ENCODE peak calls at places on chromosome 16, in nine cellular contexts. O is erythroblast; A is cardiac muscle cell; D is stimulated activated CD8-positive, alpha-beta memory T cell treated with anti-CD3 and anti-CD28 coated beads, Interleukin-2, amount 100 ng/mL, for 1 hour; R is activated naive CD8-positive, alpha-beta T cell treated with anti-CD3 and anti-CD28 coated beads for 36 hours; L is right cardiac atrium; H is RCC 7860; U is GM06990; X is stimulated activated CD4-positive, alpha-beta T cell treated with anti-CD3 and anti-CD28 coated beads, Interleukin-1b, Interleukin-23, amount 100 ng/mL, for 24 hours. G is an unnamed sample.

GRCh38 chr16:50282010-50282538 is 15.7 kb downstream of the ADCY7 start:
- DNase-seq in O (peak; percentile 49), A (peak; percentile 90), D (peak; percentile 50), R (peak; percentile 61), L (peak; percentile 90), H (no peak), U (peak; percentile 87), X (no peak), G (no peak)

GRCh38 chr16:23424292-23424958 is 28.6 kb downstream of the COG7 start:
- DNase-seq in O (no peak), A (no peak), D (no peak), R (no peak), L (no peak), H (no peak), U (no peak), X (no peak), G (no peak)

GRCh38 chr16:10609410-10609774 is 29.0 kb upstream of the EMP2 start:
- DNase-seq in O (no peak), A (peak; percentile 69), D (no peak), R (no peak), L (no peak), H (no peak), U (no peak), X (no peak), G (no peak)

GRCh38 chr16:530111-530817 is 2.8 kb downstream of the CAPN15 start:
- DNase-seq in O (no peak), A (no peak), D (no peak), R (no peak), L (no peak), H (no peak), U (no peak), X (no peak), G (no peak)

GRCh38 chr16:2026461-2027023 is at the start of gene NHERF2:
- DNase-seq in O (peak; percentile 35), A (peak; percentile 31), D (no peak), R (no peak), L (peak; percentile 83), H (no peak), U (peak; percentile 15), X (no peak), G (peak; percentile 83)

GRCh38 chr16:66400503-66401380 is 26.4 kb upstream of the BEAN1 start:
- DNase-seq in O (no peak), A (no peak), D (no peak), R (no peak), L (no peak), H (no peak), U (no peak), X (no peak), G (no peak)

GRCh38 chr16:85759631-85760419 is 8.9 kb upstream of the C16orf74 start:
- DNase-seq in O (peak; percentile 56), A (no peak), D (no peak), R (no peak), L (no peak), H (no peak), U (peak; percentile 54), X (no peak), G (peak; percentile 84)

GRCh38 chr16:67516296-67517177 is 12.1 kb upstream of the RIPOR1 start:
- DNase-seq in O (no peak), A (peak; percentile 50), D (no peak), R (no peak), L (no peak), H (peak; percentile 85), U (no peak), X (no peak), G (no peak)

GRCh38 chr16:57270221-57271062 is 14.0 kb downstream of the PLLP start:
- DNase-seq in O (no peak), A (no peak), D (no peak), R (no peak), L (no peak), H (no peak), U (no peak), X (no peak), G (peak; percentile 18)

GRCh38 chr16:49488336-49488735 is 114.7 kb downstream of the C16orf78 start:
- DNase-seq in O (no peak), A (no peak), D (no peak), R (no peak), L (no peak), H (no peak), U (no peak), X (no peak), G (no peak)

GRCh38 chr16:77574867-77575619 is 140.2 kb upstream of the ADAMTS18 start:
- DNase-seq in O (no peak), A (peak; percentile 71), D (no peak), R (no peak), L (peak; percentile 76), H (no peak), U (no peak), X (no peak), G (no peak)

GRCh38 chr16:86222965-86223551 is 287.3 kb upstream of the FOXF1 start:
- DNase-seq in O (no peak), A (peak; percentile 78), D (no peak), R (no peak), L (no peak), H (no peak), U (no peak), X (no peak), G (no peak)

GRCh38 chr16:28217326-28217725 is 5.6 kb upstream of the XPO6 start:
- DNase-seq in O (no peak), A (no peak), D (no peak), R (no peak), L (no peak), H (no peak), U (no peak), X (no peak), G (no peak)

GRCh38 chr16:88888057-88888777 is 21.8 kb upstream of the PABPN1L start:
- DNase-seq in O (no peak), A (no peak), D (no peak), R (no peak), L (no peak), H (no peak), U (no peak), X (no peak), G (no peak)

GRCh38 chr16:66750279-66751134 is 902 bp downstream of the DYNC1LI2 start:
- DNase-seq in O (peak; percentile 50), A (peak; percentile 9), D (no peak), R (no peak), L (no peak), H (no peak), U (no peak), X (no peak), G (no peak)

G was measured in D341Med.